ENCODE peak calls at places on chromosomes 6 and 20, in seven cellular contexts. M is right lobe of liver, J is thoracic aorta, G is PC-3, U is adrenal gland, B is uterus, L is tibial artery. R is an unnamed sample. For H3K36me3, the result is how much of the 10 kb centered on the place peaks cover.

GRCh38 chr20:52001999-52002666 is 189.4 kb downstream of the ZFP64 start:
- DNase-seq in M (no peak), J (no peak), G (peak), U (no peak), B (no peak), L (no peak), R (no peak)

GRCh38 chr6:101626264-101626663 is 232.8 kb downstream of the GRIK2 start:
- DNase-seq in M (no peak), J (no peak), G (no peak), U (no peak), B (no peak), L (no peak), R (no peak)

GRCh38 chr6:117050301-117050700 is 173.3 kb downstream of the RFX6 start:
- DNase-seq in M (peak), J (no peak), G (no peak), U (no peak), B (no peak), L (no peak), R (no peak)

GRCh38 chr6:27757307-27757706 is 154.9 kb downstream of the OR2B2 start:
- DNase-seq in M (no peak), J (no peak), G (no peak), U (no peak), B (no peak), L (no peak), R (no peak)

GRCh38 chr6:1296542-1296941 is 15.4 kb upstream of the FOXQ1 start:
- DNase-seq in M (no peak), J (no peak), G (peak), U (no peak), B (no peak), L (no peak), R (no peak)

GRCh38 chr20:23318347-23318746 is 32.2 kb upstream of the NXT1 start:
- DNase-seq in M (no peak), J (no peak), G (no peak), U (no peak), B (no peak), L (no peak), R (no peak)

GRCh38 chr6:109743739-109744138 is 52.6 kb downstream of the FIG4 start:
- DNase-seq in M (no peak), J (no peak), G (peak), U (no peak), B (no peak), L (no peak), R (no peak)

GRCh38 chr20:58433759-58434158 is 44.7 kb downstream of the VAPB start:
- DNase-seq in M (no peak), J (no peak), G (peak), U (no peak), B (no peak), L (no peak), R (no peak)

GRCh38 chr20:64044484-64045247 is 4.8 kb downstream of the SOX18 start:
- DNase-seq in M (no peak), J (no peak), G (peak), U (no peak), B (no peak), L (no peak), R (no peak)

GRCh38 chr20:59988141-59988540 is 29.9 kb downstream of the CDH26 start:
- DNase-seq in M (no peak), J (no peak), G (peak), U (no peak), B (no peak), L (no peak), R (no peak)

GRCh38 chr20:3276400-3277015 is 37.5 kb upstream of the SLC4A11 start:
- DNase-seq in M (no peak), J (no peak), G (peak), U (peak), B (no peak), L (no peak), R (no peak)

GRCh38 chr6:40356242-40356910 is 230.8 kb downstream of the LRFN2 start:
- DNase-seq in M (no peak), J (no peak), G (no peak), U (no peak), B (no peak), L (no peak), R (no peak)

GRCh38 chr20:58690851-58691250 is 1.7 kb upstream of the NPEPL1 start:
- DNase-seq in M (no peak), J (no peak), G (no peak), U (no peak), B (peak), L (peak), R (peak)

DNA sequence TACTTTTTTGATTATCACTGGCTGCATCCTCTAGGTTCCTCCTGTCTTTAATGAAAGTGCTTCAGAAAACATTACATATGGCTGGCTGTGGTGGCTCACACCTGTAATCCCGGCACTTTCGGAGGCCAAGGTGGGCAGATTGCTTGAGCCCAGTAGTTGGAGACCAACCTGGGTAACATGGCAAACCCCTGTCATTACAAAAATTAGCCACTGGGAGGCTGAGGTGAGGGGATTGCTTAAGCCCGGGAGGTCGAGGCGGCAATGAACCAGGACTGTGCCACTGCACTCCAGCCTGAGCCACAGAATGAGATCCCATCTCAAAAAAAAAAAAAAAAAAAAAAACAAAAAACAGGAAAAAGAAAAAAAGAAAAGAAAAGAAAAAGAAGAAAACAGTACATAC is 35.3 kb downstream of the BEND3 start:
- DNase-seq in M (no peak), J (no peak), G (peak), U (no peak), B (no peak), L (peak), R (no peak)
- TF ChIP-seq CTCF in M (no peak), J (no peak), G (no peak), U (no peak), B (no peak), L (no peak), R (peak)

GRCh38 chr6:149783551-149783950 is 34.0 kb downstream of the PCMT1 start:
- DNase-seq in M (no peak), J (no peak), G (no peak), U (no peak), B (no peak), L (no peak), R (no peak)

GRCh38 chr6:149779644-149779963 is 30.1 kb downstream of the PCMT1 start:
- DNase-seq in M (no peak), J (no peak), G (no peak), U (no peak), B (no peak), L (no peak), R (peak)

GRCh38 chr6:149777624-149778023 is 28.1 kb downstream of the PCMT1 start:
- DNase-seq in M (no peak), J (no peak), G (no peak), U (no peak), B (no peak), L (no peak), R (no peak)

GRCh38 chr6:149781715-149782114 is 32.2 kb downstream of the PCMT1 start:
- DNase-seq in M (no peak), J (no peak), G (no peak), U (no peak), B (no peak), L (no peak), R (no peak)

DNA sequence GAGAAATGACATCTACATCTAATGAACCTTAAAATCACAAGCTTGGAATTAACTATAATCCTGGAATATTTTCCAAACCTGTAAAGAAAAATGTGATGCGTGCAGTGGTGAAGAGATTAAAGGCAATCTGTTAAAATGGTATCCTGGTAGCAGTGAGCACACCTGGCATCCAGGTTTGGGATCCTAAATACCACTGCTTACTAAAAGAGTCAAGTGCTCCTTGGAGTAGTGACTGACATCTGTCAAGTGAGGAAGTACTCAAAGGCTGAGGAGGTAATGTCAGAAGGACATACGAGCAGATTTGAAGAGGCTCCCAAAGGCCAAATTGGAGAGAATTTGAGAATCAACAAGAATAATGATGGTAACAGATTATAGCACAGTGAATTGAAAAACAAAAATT is 32.8 kb downstream of the PCMT1 start:
- DNase-seq in M (no peak), J (no peak), G (no peak), U (no peak), B (no peak), L (no peak), R (no peak)
- H3K36me3 ChIP-seq in M (under half), J (under half), G (under half), U (under half), B (under half), L (under half), R (under half)

GRCh38 chr6:21601341-21601740 is 7.8 kb downstream of the SOX4 start:
- DNase-seq in M (no peak), J (no peak), G (no peak), U (no peak), B (no peak), L (no peak), R (no peak)
- H3K27ac ChIP-seq in M (no peak), J (no peak), G (no peak), U (no peak), B (no peak), L (no peak), R (no peak)

GRCh38 chr6:29673161-29673560 is 7.8 kb downstream of the ZFP57 start:
- DNase-seq in M (no peak), J (no peak), G (no peak), U (no peak), B (no peak), L (no peak), R (no peak)
- TF ChIP-seq CTCF in M (no peak), J (no peak), G (no peak), U (no peak), B (no peak), L (no peak), R (no peak)

GRCh38 chr6:157534991-157535353 is 154.0 kb downstream of the ZDHHC14 start:
- DNase-seq in M (no peak), J (no peak), G (no peak), U (no peak), B (no peak), L (no peak), R (no peak)

GRCh38 chr6:157537518-157537917 is 156.5 kb downstream of the ZDHHC14 start:
- DNase-seq in M (no peak), J (no peak), G (no peak), U (no peak), B (no peak), L (no peak), R (no peak)

GRCh38 chr6:157534134-157534871 is 153.3 kb downstream of the ZDHHC14 start:
- DNase-seq in M (no peak), J (no peak), G (no peak), U (no peak), B (no peak), L (no peak), R (no peak)

GRCh38 chr6:157535354-157536217 is 154.6 kb downstream of the ZDHHC14 start:
- DNase-seq in M (no peak), J (no peak), G (peak), U (no peak), B (peak), L (no peak), R (no peak)

DNA sequence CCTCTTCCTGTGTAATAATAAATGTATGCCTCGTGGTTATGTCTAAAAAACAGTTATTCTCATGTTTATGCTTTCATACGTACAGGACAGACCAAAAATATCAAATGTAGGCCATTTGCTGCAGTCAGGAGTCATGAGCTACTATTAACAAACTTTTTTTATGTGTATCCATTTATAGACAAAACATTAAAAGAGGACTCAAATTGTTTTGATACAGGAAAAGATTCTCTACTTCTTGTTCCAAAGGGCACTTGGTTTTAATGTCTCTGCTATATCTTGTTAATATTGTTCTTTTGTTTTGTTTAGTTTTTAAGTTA is 155.2 kb downstream of the ZDHHC14 start:
- DNase-seq in M (no peak), J (no peak), G (no peak), U (no peak), B (no peak), L (no peak), R (no peak)
- H3K36me3 ChIP-seq in M (under half), J (under half), G (under half), U (under half), B (under half), L (under half), R (under half)

DNA sequence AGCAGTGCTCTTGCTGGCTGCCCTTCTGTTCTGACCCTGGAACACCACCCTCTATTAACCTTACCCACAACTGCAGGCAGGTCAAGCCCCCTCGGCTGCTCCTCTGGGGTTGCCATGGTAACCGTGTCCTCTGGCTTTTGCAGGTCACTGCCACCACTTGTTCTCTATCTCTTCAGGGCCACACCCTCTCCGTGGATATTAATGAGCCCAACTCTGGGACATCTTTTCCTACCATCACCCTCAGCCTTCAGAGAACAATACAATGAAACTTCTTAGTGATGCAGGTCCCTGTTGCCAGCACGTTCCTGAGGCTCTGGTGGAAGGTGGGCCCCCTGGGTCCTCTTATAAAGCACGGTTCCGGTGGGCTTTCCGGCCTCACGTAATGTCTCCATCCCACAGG is 30.8 kb upstream of the MICB start:
- DNase-seq in M (no peak), J (no peak), G (no peak), U (no peak), B (no peak), L (no peak), R (no peak)
- H3K27ac ChIP-seq in M (no peak), J (no peak), G (no peak), U (no peak), B (no peak), L (no peak), R (no peak)